ENCODE peak calls at places on chromosomes 3 and 15, in seven cellular contexts. L, Y, E, J, R, P and X are unnamed samples. For H3K4me1, H3K9me3 and H3K27me3, the result is how much of the 10 kb centered on the place peaks cover.

GRCh38 chr15:51936119-51936478 is 35.5 kb downstream of the LEO1 start:
- DNase-seq in L (no peak), Y (no peak), E (no peak), J (no peak), R (no peak), P (no peak), X (peak)

GRCh38 chr3:38549486-38549885 is 53.3 kb downstream of the EXOG start:
- DNase-seq in L (no peak), Y (no peak), E (no peak), J (no peak), R (no peak), P (peak), X (peak)

GRCh38 chr3:65888980-65889706 is 149.6 kb downstream of the MAGI1 start:
- DNase-seq in L (no peak), Y (no peak), E (peak), J (no peak), R (no peak), P (no peak), X (no peak)

GRCh38 chr15:74664028-74664616 is 31.7 kb downstream of the EDC3 start:
- DNase-seq in L (no peak), Y (peak), E (peak), J (no peak), R (no peak), P (peak), X (no peak)

GRCh38 chr3:145678401-145678800 is 482.6 kb downstream of the PLOD2 start:
- DNase-seq in L (no peak), Y (no peak), E (no peak), J (no peak), R (no peak), P (no peak), X (no peak)

GRCh38 chr15:70165811-70166284 is 68.1 kb upstream of the TLE3 start:
- DNase-seq in L (no peak), Y (no peak), E (peak), J (no peak), R (no peak), P (peak), X (peak)

GRCh38 chr3:173652093-173652492 is 254.5 kb downstream of the NLGN1 start:
- DNase-seq in L (no peak), Y (no peak), E (peak), J (no peak), R (no peak), P (no peak), X (no peak)

GRCh38 chr15:28894631-28895030 is 8.9 kb downstream of the APBA2 start:
- DNase-seq in L (no peak), Y (no peak), E (no peak), J (no peak), R (no peak), P (no peak), X (no peak)

GRCh38 chr15:91385301-91385700 is 285.2 kb downstream of the SV2B start:
- DNase-seq in L (no peak), Y (no peak), E (peak), J (no peak), R (no peak), P (no peak), X (peak)

GRCh38 chr3:98886525-98886924 is 15.0 kb downstream of the DCBLD2 start:
- DNase-seq in L (no peak), Y (no peak), E (no peak), J (no peak), R (no peak), P (no peak), X (no peak)

GRCh38 chr3:98884675-98885371 is 16.7 kb downstream of the DCBLD2 start:
- DNase-seq in L (no peak), Y (no peak), E (peak), J (no peak), R (no peak), P (no peak), X (no peak)

GRCh38 chr3:98885851-98886250 is 15.6 kb downstream of the DCBLD2 start:
- DNase-seq in L (no peak), Y (no peak), E (peak), J (no peak), R (no peak), P (no peak), X (no peak)

GRCh38 chr3:98890181-98890882 is 11.2 kb downstream of the DCBLD2 start:
- DNase-seq in L (no peak), Y (no peak), E (peak), J (no peak), R (no peak), P (no peak), X (no peak)

DNA sequence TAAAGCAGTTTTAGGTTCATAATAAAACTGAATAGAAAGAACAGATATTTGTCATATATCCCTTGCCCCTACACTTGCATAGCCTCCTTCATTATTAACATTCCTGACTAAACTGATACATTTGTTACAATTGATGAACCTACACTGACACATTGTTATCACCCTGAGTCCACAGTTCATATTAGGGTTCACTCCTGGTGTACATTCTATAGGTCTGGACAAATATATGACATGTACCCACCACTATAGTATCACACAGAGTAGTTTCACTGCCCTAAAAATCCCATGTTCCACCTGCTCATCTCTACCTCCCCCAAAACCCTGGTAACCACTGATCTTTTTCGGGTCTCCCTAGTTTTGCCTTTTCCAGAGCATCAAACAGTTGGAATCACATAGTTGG is 13.8 kb downstream of the DCBLD2 start:
- DNase-seq in L (no peak), Y (no peak), E (no peak), J (no peak), R (no peak), P (no peak), X (no peak)
- H3K4me1 ChIP-seq in L (under half), Y (under half), E (under half), J (under half), R (under half), P (under half), X (under half)

DNA sequence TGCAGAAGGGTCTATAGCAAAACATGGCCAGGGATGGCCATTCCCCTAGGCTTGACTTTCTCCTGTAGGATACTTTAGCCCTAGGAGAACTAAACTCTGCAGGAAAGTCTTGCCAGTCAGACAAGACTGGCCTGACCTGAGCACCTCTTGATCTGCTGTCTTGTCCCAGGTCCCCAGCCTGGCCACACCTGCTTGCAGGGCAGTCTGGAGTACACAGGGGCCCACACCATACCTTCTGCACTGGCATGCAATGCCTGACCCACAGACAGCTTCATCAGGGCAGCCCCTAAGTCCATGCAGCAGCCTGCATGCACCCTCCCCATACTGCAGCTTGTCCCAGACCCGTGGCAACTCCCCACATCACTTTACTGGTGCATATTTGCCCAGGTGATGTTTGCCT is 204.6 kb downstream of the LRRC3B start:
- DNase-seq in L (no peak), Y (no peak), E (no peak), J (no peak), R (no peak), P (no peak), X (no peak)
- H3K9me3 ChIP-seq in L (under half), Y (under half), E (under half), J (under half), R (under half), P (half or more), X (under half)

GRCh38 chr15:96337991-96338771 is 7.7 kb downstream of the NR2F2 start:
- DNase-seq in L (no peak), Y (no peak), E (peak), J (no peak), R (no peak), P (no peak), X (no peak)

GRCh38 chr15:96336643-96337353 is 6.3 kb downstream of the NR2F2 start:
- DNase-seq in L (no peak), Y (peak), E (peak), J (no peak), R (peak), P (no peak), X (peak)

GRCh38 chr15:96336045-96336642 is 5.6 kb downstream of the NR2F2 start:
- DNase-seq in L (no peak), Y (peak), E (peak), J (no peak), R (peak), P (no peak), X (no peak)

GRCh38 chr15:96338772-96339661 is 8.5 kb downstream of the NR2F2 start:
- DNase-seq in L (no peak), Y (no peak), E (peak), J (no peak), R (no peak), P (no peak), X (peak)

GRCh38 chr15:96337354-96337990 is 7.0 kb downstream of the NR2F2 start:
- DNase-seq in L (no peak), Y (peak), E (peak), J (no peak), R (no peak), P (no peak), X (no peak)
- H3K27me3 ChIP-seq in L (under half), Y (under half), E (under half), J (under half), R (under half), P (under half), X (half or more)

GRCh38 chr3:114393367-114394072 is 99.7 kb downstream of the TIGIT start:
- DNase-seq in L (no peak), Y (no peak), E (no peak), J (no peak), R (no peak), P (no peak), X (no peak)

GRCh38 chr3:114394551-114394950 is 100.7 kb downstream of the TIGIT start:
- DNase-seq in L (no peak), Y (no peak), E (no peak), J (no peak), R (no peak), P (no peak), X (no peak)

GRCh38 chr3:114389156-114389555 is 95.3 kb downstream of the TIGIT start:
- DNase-seq in L (no peak), Y (no peak), E (no peak), J (no peak), R (no peak), P (no peak), X (no peak)

GRCh38 chr3:114392831-114393230 is 99.0 kb downstream of the TIGIT start:
- DNase-seq in L (no peak), Y (no peak), E (no peak), J (no peak), R (no peak), P (no peak), X (no peak)
- H3K4me1 ChIP-seq in L (under half), Y (under half), E (under half), J (under half), R (under half), P (under half), X (under half)

DNA sequence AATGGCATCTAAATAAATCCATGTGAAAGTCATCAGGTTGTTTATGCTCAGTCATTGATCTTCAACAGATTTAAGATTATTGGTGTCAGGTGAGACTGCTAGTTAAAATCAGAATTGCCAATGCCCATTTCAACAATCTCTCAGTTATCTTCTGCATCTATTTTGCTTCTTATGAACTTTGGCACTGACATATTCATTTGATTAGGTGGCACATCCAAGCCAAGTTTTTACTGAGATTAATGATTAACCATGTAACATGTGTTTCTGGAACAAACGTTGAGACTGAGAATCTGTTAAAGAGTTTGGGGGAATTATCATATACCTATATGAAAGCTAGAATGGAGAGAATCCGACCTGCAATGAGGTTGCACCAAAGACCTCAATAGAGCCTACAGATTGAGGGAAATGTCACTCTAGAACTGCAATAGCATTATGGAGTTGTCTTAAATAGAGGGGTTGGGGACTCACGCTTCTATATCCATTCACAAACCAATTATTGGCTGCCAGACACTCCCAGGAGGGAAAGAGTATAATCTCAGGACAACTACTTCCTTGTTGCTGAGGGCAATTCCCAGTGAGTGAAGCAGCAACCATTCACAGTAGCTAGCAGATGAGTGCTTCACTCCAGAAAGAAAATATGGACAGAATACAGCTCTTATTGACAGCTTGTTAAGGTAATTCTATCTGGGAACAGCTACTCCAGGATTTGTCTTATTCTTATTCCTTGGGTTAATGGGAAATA is 891.3 kb downstream of the SQOR start:
- DNase-seq in L (no peak), Y (peak), E (no peak), J (no peak), R (no peak), P (no peak), X (no peak)
- H3K9me3 ChIP-seq in L (under half), Y (under half), E (under half), J (under half), R (under half), P (under half), X (under half)

GRCh38 chr3:10992946-10993728 is 589 bp downstream of the SLC6A1 start:
- DNase-seq in L (peak), Y (no peak), E (no peak), J (no peak), R (no peak), P (no peak), X (peak)

GRCh38 chr3:10994311-10994710 is 1.8 kb downstream of the SLC6A1 start:
- DNase-seq in L (no peak), Y (no peak), E (no peak), J (no peak), R (no peak), P (no peak), X (no peak)

GRCh38 chr3:10992017-10992945 is at the start of gene SLC6A1:
- DNase-seq in L (peak), Y (no peak), E (peak), J (no peak), R (peak), P (no peak), X (peak)

GRCh38 chr3:10995871-10996270 is 3.3 kb downstream of the SLC6A1 start:
- DNase-seq in L (no peak), Y (no peak), E (no peak), J (no peak), R (no peak), P (no peak), X (no peak)

GRCh38 chr3:10993729-10994065 is 1.1 kb downstream of the SLC6A1 start:
- DNase-seq in L (no peak), Y (no peak), E (peak), J (no peak), R (no peak), P (no peak), X (no peak)
- H3K27me3 ChIP-seq in L (under half), Y (half or more), E (under half), J (under half), R (half or more), P (half or more), X (half or more)

DNA sequence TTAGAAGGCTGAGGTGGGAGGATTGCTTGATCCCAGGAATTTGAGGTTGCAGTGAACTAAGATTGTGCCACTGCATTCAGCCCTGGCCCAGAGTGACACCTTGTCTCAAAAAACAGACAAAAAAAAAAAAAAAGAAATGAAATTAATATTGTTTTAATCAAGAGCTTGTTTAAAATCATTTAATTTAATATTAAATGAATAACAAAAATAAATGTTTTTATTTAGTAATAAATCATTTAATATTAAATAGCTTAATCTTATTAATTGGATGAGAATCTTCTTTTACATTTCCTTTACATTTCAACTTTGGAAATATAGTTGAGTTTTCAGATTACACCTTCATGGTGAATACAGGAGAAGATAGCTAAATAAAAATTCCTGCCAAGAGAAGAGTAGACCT is 29.7 kb downstream of the TNIK start:
- DNase-seq in L (no peak), Y (no peak), E (no peak), J (no peak), R (no peak), P (no peak), X (no peak)
- H3K4me1 ChIP-seq in L (under half), Y (under half), E (under half), J (under half), R (under half), P (under half), X (under half)